ENCODE peak calls at places on chromosomes 1 and 21, in ten cellular contexts. Z is heart left ventricle, U is Panc1, P is endothelial cell, X is B cell, H is HCT116, L is A549, C is AG04450, R is cardiac muscle cell, N is esophagus squamous epithelium. G is an unnamed sample.

GRCh38 chr1:14190508-14190907 is 408.0 kb upstream of the KAZN start:
- DNase-seq in U (no peak), N (no peak), X (no peak), Z (no peak), H (no peak), R (no peak), L (no peak), P (no peak), C (no peak), G (no peak)

GRCh38 chr21:41638201-41638790 is 128.6 kb downstream of the RIPK4 start:
- DNase-seq in H (no peak), N (no peak), Z (no peak), X (no peak), P (no peak), L (no peak), C (no peak), U (no peak), R (no peak), G (no peak)

GRCh38 chr1:95974586-95974985 is 740.6 kb downstream of the RWDD3 start:
- DNase-seq in Z (no peak), L (no peak), U (no peak), R (no peak), N (no peak), X (no peak), H (no peak), C (no peak), P (no peak), G (no peak)

GRCh38 chr1:108154323-108154722 is 45.8 kb downstream of the SLC25A24 start:
- DNase-seq in X (no peak), Z (no peak), H (no peak), R (no peak), U (no peak), N (no peak), P (no peak), L (no peak), C (no peak), G (no peak)

GRCh38 chr21:28885853-28886177 is 106.9 kb downstream of the LTN1 start:
- DNase-seq in U (no peak), N (no peak), X (no peak), Z (no peak), L (no peak), R (no peak), P (no peak), H (no peak), C (no peak), G (no peak)

GRCh38 chr21:44051462-44051941 is 39.4 kb downstream of the TRAPPC10 start:
- DNase-seq in L (no peak), N (no peak), H (no peak), P (no peak), X (no peak), Z (peak), C (peak), U (no peak), R (no peak), G (no peak)

GRCh38 chr21:39004776-39005605 is 178.3 kb downstream of the PSMG1 start:
- DNase-seq in X (no peak), C (no peak), N (no peak), H (no peak), Z (peak), L (no peak), U (no peak), R (no peak), P (no peak), G (peak)

GRCh38 chr1:247110627-247111258 is 6.6 kb upstream of the ZNF669 start:
- DNase-seq in H (no peak), P (no peak), C (no peak), N (no peak), Z (no peak), U (no peak), X (no peak), L (no peak), R (no peak), G (no peak)

GRCh38 chr1:204275695-204276596 is 62.2 kb upstream of the GOLT1A start:
- DNase-seq in U (no peak), L (no peak), H (no peak), N (no peak), P (no peak), C (no peak), Z (no peak), R (no peak), X (no peak), G (no peak)

GRCh38 chr1:75097686-75098085 is 36.5 kb upstream of the LHX8 start:
- DNase-seq in Z (no peak), N (no peak), P (no peak), U (no peak), R (peak), H (no peak), X (no peak), C (no peak), L (peak), G (no peak)

GRCh38 chr1:117820096-117820495 is 109.3 kb downstream of the GDAP2 start:
- DNase-seq in L (no peak), H (no peak), Z (no peak), P (no peak), C (no peak), U (no peak), R (no peak), N (no peak), X (no peak), G (no peak)

GRCh38 chr1:245361951-245362350 is 207.2 kb downstream of the KIF26B start:
- DNase-seq in Z (no peak), U (no peak), P (no peak), X (no peak), H (no peak), L (no peak), C (no peak), R (no peak), N (no peak), G (no peak)

GRCh38 chr1:108553910-108554309 is 6.0 kb upstream of the EEIG2 start:
- DNase-seq in L (peak), C (no peak), Z (no peak), N (no peak), X (no peak), H (no peak), U (no peak), P (no peak), R (no peak), G (no peak)

GRCh38 chr1:196148367-196148970 is 459.8 kb downstream of the KCNT2 start:
- DNase-seq in Z (no peak), U (peak), X (no peak), P (no peak), H (peak), C (peak), N (no peak), R (peak), L (peak), G (no peak)

GRCh38 chr1:185674201-185674600 is 60.0 kb upstream of the HMCN1 start:
- DNase-seq in N (no peak), C (no peak), X (peak), L (peak), H (no peak), U (no peak), R (no peak), P (no peak), Z (no peak), G (no peak)

GRCh38 chr1:65049941-65050713 is 83.8 kb upstream of the JAK1 start:
- DNase-seq in N (no peak), U (no peak), X (no peak), P (no peak), L (no peak), C (no peak), Z (no peak), H (no peak), R (no peak), G (no peak)

GRCh38 chr1:180254854-180255253 is 24.8 kb downstream of the LHX4 start:
- DNase-seq in H (no peak), N (no peak), X (no peak), C (no peak), U (no peak), L (no peak), P (no peak), Z (no peak), R (no peak), G (no peak)

GRCh38 chr1:57591854-57592253 is 168.0 kb upstream of the DAB1 start:
- DNase-seq in X (no peak), H (no peak), P (no peak), R (no peak), U (no peak), L (no peak), Z (no peak), C (no peak), N (no peak), G (no peak)

GRCh38 chr1:231628207-231628876 is 1.8 kb downstream of the DISC1 start:
- DNase-seq in N (no peak), H (no peak), R (no peak), Z (no peak), X (no peak), P (no peak), U (no peak), L (no peak), C (no peak), G (no peak)

GRCh38 chr1:200034821-200035396 is 7.4 kb downstream of the NR5A2 start:
- DNase-seq in X (no peak), Z (no peak), R (no peak), C (no peak), L (no peak), U (no peak), H (no peak), P (no peak), N (no peak), G (no peak)

GRCh38 chr1:197773856-197774255 is 1.4 kb downstream of the DENND1B start:
- DNase-seq in R (no peak), H (no peak), C (no peak), X (no peak), N (no peak), U (no peak), P (no peak), Z (no peak), L (no peak), G (no peak)

GRCh38 chr1:211469938-211470529 is 21.9 kb downstream of the RD3 start:
- DNase-seq in Z (peak), U (peak), N (no peak), P (peak), C (peak), L (peak), X (no peak), R (peak), H (peak), G (peak)

GRCh38 chr1:40096977-40097782 is at the start of gene PPT1:
- DNase-seq in N (no peak), R (peak), U (peak), Z (peak), H (peak), L (peak), X (peak), C (no peak), P (peak), G (peak)
- TF ChIP-seq CTCF in N (no peak), R (no peak), U (no peak), Z (no peak), H (no peak), L (no peak), X (peak), C (peak), P (no peak), G (peak)

GRCh38 chr21:32147041-32147440 is 131.8 kb downstream of the MIS18A start:
- DNase-seq in Z (no peak), X (no peak), U (no peak), H (no peak), N (no peak), C (no peak), L (no peak), R (no peak), P (no peak), G (no peak)

GRCh38 chr21:32141009-32141357 is 137.9 kb downstream of the MIS18A start:
- DNase-seq in C (no peak), H (no peak), P (no peak), R (no peak), L (no peak), Z (no peak), X (no peak), N (no peak), U (no peak), G (no peak)

GRCh38 chr21:32138658-32139057 is 140.2 kb downstream of the MIS18A start:
- DNase-seq in U (no peak), L (no peak), N (no peak), Z (no peak), H (no peak), C (no peak), P (no peak), R (no peak), X (no peak), G (no peak)

GRCh38 chr21:32140212-32141008 is 138.4 kb downstream of the MIS18A start:
- DNase-seq in R (no peak), X (no peak), L (no peak), H (no peak), N (no peak), C (no peak), Z (no peak), U (no peak), P (no peak), G (no peak)

GRCh38 chr21:32143222-32143939 is 135.5 kb downstream of the MIS18A start:
- DNase-seq in P (no peak), U (no peak), Z (peak), R (no peak), N (no peak), L (no peak), X (no peak), H (no peak), C (no peak), G (no peak)
- TF ChIP-seq CTCF in P (no peak), U (no peak), Z (no peak), R (no peak), N (no peak), L (no peak), X (no peak), H (no peak), C (no peak), G (no peak)

GRCh38 chr1:3632298-3632697 is 7.5 kb downstream of the TPRG1L start:
- DNase-seq in R (no peak), H (no peak), C (no peak), Z (no peak), X (no peak), U (no peak), N (no peak), L (no peak), P (no peak), G (no peak)

GRCh38 chr1:3630161-3630611 is 5.4 kb downstream of the TPRG1L start:
- DNase-seq in U (no peak), L (no peak), X (no peak), P (no peak), R (no peak), Z (no peak), H (no peak), N (no peak), C (no peak), G (no peak)

GRCh38 chr1:3630914-3631313 is 6.1 kb downstream of the TPRG1L start:
- DNase-seq in H (no peak), C (no peak), U (no peak), X (no peak), R (no peak), P (no peak), L (no peak), Z (no peak), N (no peak), G (no peak)

GRCh38 chr1:3631865-3632264 is 7.0 kb downstream of the TPRG1L start:
- DNase-seq in L (no peak), H (no peak), U (no peak), P (no peak), N (no peak), X (no peak), C (no peak), R (no peak), Z (no peak), G (no peak)

GRCh38 chr1:3631330-3631729 is 6.5 kb downstream of the TPRG1L start:
- DNase-seq in X (no peak), L (no peak), P (no peak), H (no peak), N (no peak), Z (no peak), C (no peak), U (no peak), R (no peak), G (no peak)
- TF ChIP-seq CTCF in X (no peak), L (no peak), P (no peak), H (no peak), N (no peak), Z (no peak), C (no peak), U (no peak), R (no peak), G (no peak)

DNA sequence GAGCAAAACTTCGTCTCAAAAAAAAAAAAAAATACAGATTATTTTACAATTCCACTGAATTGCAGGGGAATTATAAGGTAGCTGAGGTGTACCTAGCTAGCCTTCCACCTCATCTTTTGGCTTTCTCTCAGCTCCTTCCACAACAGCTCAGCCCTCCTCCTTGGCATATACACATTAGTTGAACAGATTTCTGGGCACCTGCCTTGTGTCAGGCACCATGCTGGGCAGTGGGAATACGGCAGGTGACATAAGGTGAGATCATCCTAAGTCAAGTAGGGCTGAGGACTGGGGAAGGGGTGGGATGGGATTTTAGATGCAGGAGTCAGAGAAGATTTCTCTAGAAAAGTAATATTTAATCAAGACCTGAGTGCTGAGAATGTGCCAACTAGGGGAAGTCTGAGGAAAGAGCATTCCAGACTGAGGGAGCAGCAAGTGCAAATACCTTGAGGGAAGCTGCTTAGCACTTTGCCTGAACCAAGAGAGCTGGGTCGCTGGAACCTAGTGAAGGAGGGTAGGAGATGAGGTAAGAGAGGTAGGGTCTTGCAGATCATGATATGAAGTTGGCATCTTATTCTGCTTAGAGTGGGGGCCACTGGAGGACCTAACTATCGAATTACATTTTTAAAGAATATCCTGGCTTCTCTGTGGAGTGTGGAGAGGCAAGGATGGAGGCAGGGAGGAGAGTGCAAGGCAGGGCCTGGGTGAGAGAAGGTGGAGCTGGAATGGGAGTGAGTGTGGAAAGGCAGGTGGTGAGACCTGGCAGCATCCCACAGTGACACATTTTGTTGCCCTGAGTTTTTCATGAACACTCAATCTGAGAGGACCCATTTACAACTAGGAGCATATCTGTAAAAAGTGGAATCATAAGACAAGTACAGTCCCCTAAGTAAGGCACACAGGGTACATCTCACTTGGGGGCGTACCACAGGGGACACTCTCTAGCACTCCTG is 28.2 kb downstream of the LAMC2 start:
- DNase-seq in Z (no peak), N (no peak), U (no peak), X (no peak), L (no peak), C (no peak), H (no peak), P (no peak), R (no peak), G (no peak)
- TF ChIP-seq CTCF in Z (no peak), N (no peak), U (no peak), X (no peak), L (no peak), C (no peak), H (no peak), P (no peak), R (no peak), G (no peak)

DNA sequence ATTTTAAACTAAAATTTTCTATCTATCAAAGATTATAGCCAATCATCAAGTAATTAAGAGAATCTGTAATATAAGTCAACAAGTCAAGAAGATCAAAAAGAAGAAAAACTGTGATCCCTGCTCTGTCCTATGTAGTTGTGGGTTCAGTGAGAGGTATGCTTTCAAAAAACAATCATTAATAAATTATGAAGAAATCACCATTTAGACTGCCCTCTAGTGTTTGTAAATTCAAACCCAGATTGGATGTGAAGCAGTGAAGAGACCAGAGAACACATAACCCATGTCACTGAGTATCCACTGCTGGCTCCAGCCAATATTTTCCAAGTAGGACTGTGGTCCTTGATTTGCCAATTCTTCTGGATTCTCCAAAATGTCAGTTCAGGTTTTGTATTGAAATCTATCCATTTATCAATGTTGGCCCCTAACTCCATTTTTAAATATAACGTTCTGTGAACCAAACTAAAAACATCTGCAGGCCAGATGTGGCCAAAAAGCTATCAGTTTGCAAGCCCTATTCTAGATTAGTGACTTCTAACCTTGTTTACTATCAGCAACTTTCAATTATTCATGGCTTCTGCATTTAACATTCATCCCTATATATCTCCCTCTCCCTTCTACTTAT is 467.5 kb upstream of the CXADR start:
- DNase-seq in L (peak), X (no peak), N (no peak), C (peak), R (peak), P (no peak), Z (no peak), U (no peak), H (no peak), G (no peak)
- TF ChIP-seq CTCF in L (peak), X (no peak), N (no peak), C (peak), R (peak), P (peak), Z (peak), U (peak), H (no peak), G (no peak)

GRCh38 chr1:67489643-67490042 is 59.4 kb upstream of the SERBP1 start:
- DNase-seq in L (no peak), Z (no peak), X (no peak), U (no peak), N (no peak), R (peak), C (no peak), P (no peak), H (peak), G (no peak)
- TF ChIP-seq CTCF in L (no peak), Z (no peak), X (no peak), U (peak), N (peak), R (peak), C (peak), P (no peak), H (peak), G (no peak)

GRCh38 chr1:201624741-201625646 is 86.1 kb downstream of the NAV1 start:
- DNase-seq in P (no peak), X (no peak), R (no peak), N (no peak), L (peak), U (no peak), H (no peak), Z (no peak), C (peak), G (no peak)
- TF ChIP-seq CTCF in P (no peak), X (no peak), R (peak), N (no peak), L (no peak), U (no peak), H (no peak), Z (no peak), C (peak), G (no peak)

GRCh38 chr1:209854196-209854595 is 26.4 kb downstream of the UTP25 start:
- DNase-seq in R (no peak), Z (no peak), C (no peak), U (no peak), L (no peak), P (no peak), X (no peak), N (no peak), H (no peak), G (no peak)

GRCh38 chr1:209853677-209854076 is 25.9 kb downstream of the UTP25 start:
- DNase-seq in C (no peak), P (no peak), N (no peak), H (no peak), R (no peak), Z (no peak), X (no peak), U (no peak), L (no peak), G (no peak)

GRCh38 chr1:209849388-209849787 is 21.6 kb downstream of the UTP25 start:
- DNase-seq in L (no peak), R (no peak), Z (no peak), N (no peak), C (no peak), X (no peak), P (no peak), U (no peak), H (no peak), G (no peak)

GRCh38 chr1:209845405-209845725 is 17.6 kb downstream of the UTP25 start:
- DNase-seq in C (no peak), P (no peak), L (no peak), U (no peak), H (no peak), R (peak), N (no peak), Z (no peak), X (no peak), G (no peak)

GRCh38 chr1:209850342-209850979 is 22.7 kb downstream of the UTP25 start:
- DNase-seq in L (peak), X (peak), N (no peak), C (no peak), U (no peak), R (peak), Z (peak), P (peak), H (peak), G (no peak)
- TF ChIP-seq CTCF in L (peak), X (peak), N (peak), C (peak), U (peak), R (peak), Z (peak), P (peak), H (peak), G (no peak)

G was measured in natural killer cell.